ENCODE peak calls at places on chromosomes 2 and 18, in eight cellular contexts. N, Q, V, L, E, Z, M and I are unnamed samples.

GRCh38 chr18:59159986-59160385 is 20.3 kb downstream of the SEC11C start:
- DNase-seq in N (no peak), Q (no peak), V (no peak), L (no peak), E (no peak), Z (no peak), M (no peak), I (no peak)

GRCh38 chr18:35122586-35123224 is 81.5 kb downstream of the MAPRE2 start:
- DNase-seq in N (no peak), Q (no peak), V (peak; percentile 77), L (peak; percentile 78), E (no peak), Z (no peak), M (no peak), I (peak; percentile 74)

GRCh38 chr2:159903404-159904126 is 105.6 kb upstream of the CD302 start:
- DNase-seq in N (no peak), Q (peak; percentile 49), V (peak; percentile 51), L (no peak), E (no peak), Z (peak; percentile 66), M (peak; percentile 44), I (peak; percentile 3)

GRCh38 chr2:147867050-147867449 is 22.2 kb downstream of the ACVR2A start:
- DNase-seq in N (no peak), Q (no peak), V (no peak), L (no peak), E (no peak), Z (no peak), M (peak; percentile 24), I (no peak)

GRCh38 chr18:58309610-58310239 is 265.7 kb downstream of the NEDD4L start:
- DNase-seq in N (no peak), Q (no peak), V (no peak), L (no peak), E (no peak), Z (no peak), M (no peak), I (no peak)

GRCh38 chr2:24330161-24330560 is 30.2 kb downstream of the ITSN2 start:
- DNase-seq in N (no peak), Q (no peak), V (no peak), L (no peak), E (no peak), Z (no peak), M (no peak), I (no peak)

GRCh38 chr2:127486247-127486912 is 39.9 kb downstream of the IWS1 start:
- DNase-seq in N (no peak), Q (no peak), V (no peak), L (no peak), E (no peak), Z (no peak), M (peak; percentile 29), I (no peak)

GRCh38 chr2:131127076-131127475 is 21.9 kb downstream of the PLEKHB2 start:
- DNase-seq in N (no peak), Q (no peak), V (no peak), L (no peak), E (no peak), Z (no peak), M (no peak), I (no peak)

GRCh38 chr2:84833481-84834150 is 47.3 kb downstream of the TRABD2A start:
- DNase-seq in N (no peak), Q (no peak), V (no peak), L (no peak), E (no peak), Z (no peak), M (no peak), I (no peak)

GRCh38 chr2:188852752-188853151 is 121.4 kb upstream of the COL3A1 start:
- DNase-seq in N (no peak), Q (no peak), V (no peak), L (no peak), E (no peak), Z (no peak), M (no peak), I (no peak)

GRCh38 chr2:38165698-38166097 is 89.7 kb upstream of the CYP1B1 start:
- DNase-seq in N (no peak), Q (no peak), V (no peak), L (no peak), E (no peak), Z (no peak), M (no peak), I (no peak)

GRCh38 chr2:150513647-150514046 is 26.2 kb upstream of the RND3 start:
- DNase-seq in N (no peak), Q (no peak), V (no peak), L (no peak), E (no peak), Z (no peak), M (no peak), I (no peak)

GRCh38 chr2:20169796-20170467 is 55.0 kb downstream of the SDC1 start:
- DNase-seq in N (no peak), Q (no peak), V (no peak), L (no peak), E (no peak), Z (no peak), M (no peak), I (no peak)

GRCh38 chr18:79764131-79764530 is 33.6 kb upstream of the KCNG2 start:
- DNase-seq in N (no peak), Q (no peak), V (no peak), L (no peak), E (no peak), Z (no peak), M (no peak), I (no peak)

GRCh38 chr2:122660786-122661634 is 905.6 kb downstream of the TSN start:
- DNase-seq in N (peak; percentile 56), Q (no peak), V (no peak), L (no peak), E (peak; percentile 39), Z (no peak), M (no peak), I (no peak)

GRCh38 chr18:24009651-24010333 is 4.8 kb upstream of the TTC39C start:
- DNase-seq in N (no peak), Q (no peak), V (no peak), L (no peak), E (peak; percentile 61), Z (no peak), M (no peak), I (no peak)

GRCh38 chr2:197786010-197786877 is 1.1 kb upstream of the BOLL start:
- DNase-seq in N (peak; percentile 24), Q (peak; percentile 20), V (peak; percentile 92), L (peak; percentile 61), E (no peak), Z (peak; percentile 7), M (no peak), I (peak; percentile 28)